ENCODE peak calls at places on chromosomes 3 and 15, in five cellular contexts. M is esophagus muscularis mucosa, Y is A549, H is stomach, Z is suprapubic skin. U is an unnamed sample.
A peak's percentile ranks its signal among the peaks of the same experiment; 100 is the strongest.

GRCh38 chr15:101355678-101356464 is 60.8 kb upstream of the SNRPA1 start:
- DNase-seq in Z (no peak), Y (no peak), H (no peak), M (no peak), U (no peak)

GRCh38 chr15:66749841-66750575 is 48.0 kb downstream of the SMAD6 start:
- DNase-seq in M (no peak), H (peak; percentile 47), Y (no peak), Z (no peak), U (peak; percentile 30)

GRCh38 chr15:73227433-73228056 is 141.2 kb downstream of the HCN4 start:
- DNase-seq in Y (no peak), H (no peak), Z (no peak), M (no peak), U (no peak)

GRCh38 chr15:63407612-63408011 is 26.0 kb upstream of the CA12 start:
- DNase-seq in Z (no peak), H (no peak), M (no peak), Y (no peak), U (no peak)

GRCh38 chr3:178353292-178353814 is 182.9 kb upstream of the KCNMB2 start:
- DNase-seq in Z (no peak), Y (no peak), M (no peak), H (no peak), U (no peak)

GRCh38 chr3:29167180-29167579 is 113.7 kb upstream of the RBMS3 start:
- DNase-seq in Z (no peak), Y (no peak), M (no peak), H (no peak), U (no peak)

GRCh38 chr3:38331257-38332022 is 15.1 kb upstream of the XYLB start:
- DNase-seq in Z (no peak), H (no peak), M (peak; percentile 37), Y (no peak), U (no peak)

GRCh38 chr3:195263193-195263924 is 7.6 kb downstream of the XXYLT1 start:
- DNase-seq in H (no peak), Z (no peak), M (no peak), Y (no peak), U (no peak)

GRCh38 chr3:24890012-24890411 is 395.4 kb upstream of the THRB start:
- DNase-seq in M (no peak), H (no peak), Z (no peak), Y (no peak), U (no peak)

GRCh38 chr15:97504031-97504430 is 456.5 kb upstream of the ARRDC4 start:
- DNase-seq in Z (no peak), Y (no peak), H (no peak), M (no peak), U (no peak)

GRCh38 chr3:134713673-134714072 is 62.9 kb upstream of the KY start:
- DNase-seq in M (no peak), Z (no peak), H (no peak), Y (no peak), U (no peak)

GRCh38 chr3:178714971-178715832 is 179.0 kb downstream of the KCNMB2 start:
- DNase-seq in H (no peak), Z (no peak), Y (no peak), M (no peak), U (no peak)

GRCh38 chr3:53719796-53720195 is 126.4 kb downstream of the CHDH start:
- DNase-seq in Y (no peak), M (no peak), H (no peak), Z (no peak), U (no peak)

GRCh38 chr15:36358094-36358961 is 221.1 kb upstream of the CDIN1 start:
- DNase-seq in Z (no peak), Y (no peak), H (no peak), M (no peak), U (no peak)

GRCh38 chr15:92920595-92921169 is 20.6 kb downstream of the CHD2 start:
- DNase-seq in H (no peak), Y (no peak), Z (no peak), M (no peak), U (no peak)

GRCh38 chr3:69443554-69443953 is 57.7 kb upstream of the FRMD4B start:
- DNase-seq in Z (no peak), H (no peak), Y (no peak), M (no peak), U (no peak)

GRCh38 chr3:134317106-134317947 is 56.9 kb downstream of the AMOTL2 start:
- DNase-seq in H (no peak), Y (no peak), M (no peak), Z (no peak), U (no peak)

GRCh38 chr15:85414495-85414894 is 34.1 kb downstream of the AKAP13 start:
- DNase-seq in H (no peak), Z (no peak), M (no peak), Y (no peak), U (no peak)

GRCh38 chr15:88115529-88116152 is 140.9 kb downstream of the NTRK3 start:
- DNase-seq in M (no peak), H (no peak), Z (no peak), Y (no peak), U (no peak)

DNA sequence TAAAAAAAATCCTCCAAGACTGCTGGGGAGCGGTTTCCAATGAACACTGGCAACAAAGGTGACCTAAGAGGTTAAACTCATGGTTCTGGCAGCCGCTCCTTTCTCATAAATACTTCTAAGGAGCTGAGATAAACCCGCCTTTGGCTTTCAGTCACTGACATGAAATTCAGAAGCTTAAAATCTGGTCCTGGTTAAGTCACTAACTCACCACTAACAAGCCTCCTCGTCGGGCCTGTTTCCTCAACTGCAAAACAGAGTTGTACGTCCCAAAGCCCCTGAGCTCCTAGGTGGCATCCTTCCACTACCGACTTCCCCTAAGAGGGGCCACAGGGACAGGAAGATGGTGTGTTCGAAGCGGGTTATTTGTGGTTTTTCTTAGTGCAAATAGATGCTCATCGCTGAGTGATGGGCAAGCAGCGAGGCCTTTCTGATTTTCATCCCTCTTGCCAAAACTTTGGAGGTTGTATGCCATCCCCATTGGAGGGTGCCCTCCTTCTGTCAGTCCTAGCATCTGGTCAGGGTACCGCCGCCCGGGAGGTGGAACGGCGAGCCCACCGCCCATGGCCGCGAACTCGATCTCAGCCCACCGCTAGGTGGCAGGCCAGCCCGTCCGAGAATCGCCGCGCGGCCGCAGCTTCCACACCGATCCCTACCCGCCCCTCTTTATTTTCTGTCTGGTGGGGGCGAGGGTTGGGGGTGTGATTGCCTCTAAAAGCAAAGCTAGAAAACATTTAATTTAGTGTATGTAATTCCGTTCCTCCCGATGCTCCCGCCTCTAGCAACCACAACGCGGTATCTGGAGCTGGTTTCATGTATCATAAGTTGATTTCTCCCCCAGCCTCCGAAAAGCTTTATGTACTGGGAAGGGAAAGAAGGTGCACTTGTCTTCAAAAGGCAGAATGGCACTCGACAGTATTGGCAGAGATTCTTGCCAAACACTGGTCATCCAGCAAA is 4.5 kb downstream of the BCL6 start:
- DNase-seq in Y (peak; percentile 37), Z (peak; percentile 90), H (peak; percentile 69), M (peak; percentile 94), U (peak; percentile 90)
- TF ChIP-seq POLR2A in Y (no peak), Z (no peak), H (no peak), M (no peak), U (no peak)

GRCh38 chr3:50090985-50091384 is 2.3 kb downstream of the RBM5 start:
- DNase-seq in Z (no peak), M (no peak), H (no peak), Y (no peak), U (no peak)

GRCh38 chr3:50089603-50089945 is 855 bp downstream of the RBM5 start:
- DNase-seq in Z (no peak), M (no peak), H (no peak), Y (peak; percentile 15), U (no peak)

GRCh38 chr3:50088725-50089602 is at the start of gene RBM5:
- DNase-seq in Z (peak; percentile 95), Y (peak; percentile 92), M (peak; percentile 98), H (peak; percentile 92), U (peak; percentile 96)
- TF ChIP-seq EP300 in Z (no peak), Y (no peak), M (no peak), H (no peak), U (no peak)

GRCh38 chr15:89489376-89489775 is 7.0 kb downstream of the RHCG start:
- DNase-seq in H (no peak), Y (no peak), Z (no peak), M (no peak), U (no peak)
- TF ChIP-seq POLR2A in H (no peak), Y (no peak), Z (no peak), M (no peak), U (no peak)

GRCh38 chr15:25737218-25737643 is 125.9 kb downstream of the ATP10A start:
- DNase-seq in M (peak; percentile 90), Y (no peak), H (no peak), Z (no peak), U (peak; percentile 57)
- TF ChIP-seq EP300 in M (peak; percentile 93), Y (no peak), H (peak; percentile 88), Z (peak; percentile 91), U (peak; percentile 93)

DNA sequence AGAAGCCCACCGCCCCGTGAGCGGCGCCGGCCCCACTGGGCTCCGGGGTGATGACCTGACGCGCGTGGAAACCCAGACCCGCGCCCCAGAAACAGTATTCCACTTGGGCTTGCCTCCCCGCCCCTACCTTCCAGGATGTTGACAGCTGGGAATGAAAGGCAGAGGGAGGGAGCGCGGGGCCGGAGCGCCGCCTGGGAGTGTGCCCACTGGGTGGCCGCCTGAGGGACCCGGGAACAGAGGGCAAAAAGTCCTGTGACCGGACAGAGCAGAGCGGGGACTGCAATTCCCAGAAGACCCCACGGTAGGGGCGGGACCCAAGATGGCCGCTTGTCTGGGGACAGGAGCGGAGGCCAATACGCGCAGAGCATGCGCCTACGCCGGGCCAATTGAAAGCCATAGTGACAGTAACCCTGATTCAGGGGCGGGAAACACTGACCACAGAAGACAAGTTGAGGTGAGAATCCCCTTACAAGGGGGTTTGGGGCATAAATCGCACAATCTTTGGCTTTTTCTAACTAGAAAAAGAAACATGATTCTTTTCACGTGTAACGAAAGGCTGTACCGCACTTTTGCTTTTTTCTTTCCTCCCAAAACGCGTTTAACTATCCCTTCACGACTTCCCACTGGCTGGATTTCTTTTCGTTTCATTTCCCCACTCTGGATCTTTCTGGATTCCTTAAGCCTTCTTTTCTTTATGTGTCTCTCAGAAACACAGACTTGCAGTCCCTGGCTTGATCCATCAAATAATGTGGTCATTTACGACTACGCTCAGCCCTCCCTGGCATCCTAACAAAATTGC is at the start of gene FHIT:
- DNase-seq in Y (peak; percentile 78), Z (peak; percentile 96), M (peak; percentile 98), H (peak; percentile 96), U (peak; percentile 97)
- TF ChIP-seq POLR2A in Y (no peak), Z (no peak), M (no peak), H (no peak), U (no peak)